ENCODE peak calls at places on chromosome 19, in ten cellular contexts. N is SW480; K is pulmonary artery endothelial cell; P is HCEC 1CT; C is fibroblast of mammary gland; A is T-helper 2 cell; X is HFF-Myc; G is GM19239; U is stimulated activated CD8-positive, alpha-beta memory T cell treated with anti-CD3 and anti-CD28 coated beads, Interleukin-15, amount 100 ng/mL, for 48 hours; B is stimulated activated CD4-positive, alpha-beta T cell treated with anti-CD3 and anti-CD28 coated beads, Interleukin-1b, Interleukin-23, amount 100 ng/mL, for 24 hours. R is an unnamed sample.

GRCh38 chr19:55225415-55225958 is 3.1 kb downstream of the TMEM86B start:
- DNase-seq in N (no peak), K (no peak), C (no peak), X (no peak), G (no peak), B (no peak), U (no peak), A (no peak), P (no peak), R (no peak)

GRCh38 chr19:43318203-43318602 is 35.3 kb upstream of the CD177 start:
- DNase-seq in N (no peak), X (no peak), P (no peak), A (no peak), G (no peak), K (no peak), U (no peak), C (no peak), B (no peak), R (peak)

GRCh38 chr19:3740431-3740830 is 21.1 kb downstream of the APBA3 start:
- DNase-seq in A (no peak), G (no peak), X (no peak), N (no peak), P (no peak), B (no peak), C (no peak), U (no peak), K (no peak), R (no peak)

GRCh38 chr19:49436381-49437017 is 4.8 kb downstream of the SLC17A7 start:
- DNase-seq in C (no peak), P (no peak), B (peak), N (no peak), K (no peak), G (no peak), U (peak), X (no peak), A (peak), R (no peak)

GRCh38 chr19:29564574-29565005 is 38.8 kb downstream of the VSTM2B start:
- DNase-seq in P (no peak), N (no peak), C (no peak), G (no peak), B (no peak), A (no peak), K (no peak), X (no peak), U (no peak), R (no peak)

GRCh38 chr19:3184847-3185481 is 766 bp upstream of the NCLN start:
- DNase-seq in B (no peak), X (no peak), C (no peak), K (peak), N (peak), P (peak), A (peak), U (no peak), G (no peak), R (peak)

GRCh38 chr19:46809534-46810272 is 21.3 kb upstream of the SLC1A5 start:
- DNase-seq in A (no peak), B (no peak), N (no peak), K (no peak), C (no peak), P (no peak), U (no peak), X (no peak), G (no peak), R (no peak)

GRCh38 chr19:43675269-43675879 is 5.4 kb upstream of the PLAUR start:
- DNase-seq in N (peak), C (peak), A (no peak), P (peak), U (no peak), X (no peak), K (no peak), G (no peak), B (no peak), R (peak)

GRCh38 chr19:15244808-15245207 is 12.6 kb upstream of the EPHX3 start:
- DNase-seq in C (no peak), A (no peak), G (no peak), K (no peak), B (no peak), P (no peak), U (no peak), X (no peak), N (no peak), R (no peak)

GRCh38 chr19:36093146-36093662 is 17.7 kb upstream of the OVOL3 start:
- DNase-seq in B (no peak), X (no peak), P (no peak), U (peak), K (no peak), N (no peak), C (peak), A (no peak), G (no peak), R (no peak)

GRCh38 chr19:7119582-7119981 is 50.1 kb downstream of the ZNF557 start:
- DNase-seq in P (no peak), U (no peak), C (no peak), G (no peak), X (no peak), A (no peak), B (no peak), N (no peak), K (no peak), R (no peak)

GRCh38 chr19:49106648-49107135 is 7.5 kb upstream of the LIN7B start:
- DNase-seq in C (peak), K (no peak), G (peak), N (peak), X (no peak), U (peak), B (peak), A (no peak), P (peak), R (peak)

GRCh38 chr19:49224856-49225255 is 67.3 kb downstream of the TRPM4 start:
- DNase-seq in X (no peak), B (no peak), P (peak), K (peak), U (no peak), A (no peak), G (no peak), C (peak), N (peak), R (peak)

GRCh38 chr19:33292595-33293254 is 9.6 kb downstream of the CEBPA start:
- DNase-seq in G (no peak), B (no peak), N (no peak), A (no peak), K (no peak), U (no peak), X (no peak), C (peak), P (no peak), R (peak)

GRCh38 chr19:49133621-49134454 is 14.5 kb downstream of the PPFIA3 start:
- DNase-seq in X (no peak), B (no peak), N (no peak), A (no peak), G (no peak), U (no peak), K (no peak), P (peak), C (peak), R (no peak)

GRCh38 chr19:42942187-42942789 is 5.3 kb upstream of the PSG7 start:
- DNase-seq in N (no peak), A (no peak), B (no peak), P (peak), G (peak), K (no peak), X (no peak), U (no peak), C (peak), R (no peak)

GRCh38 chr19:34432797-34433196 is 4.6 kb downstream of the UBA2 start:
- DNase-seq in N (no peak), X (no peak), P (no peak), G (no peak), C (peak), U (no peak), B (no peak), K (no peak), A (no peak), R (no peak)

GRCh38 chr19:33498391-33499000 is 23.1 kb downstream of the PEPD start:
- DNase-seq in N (no peak), A (no peak), U (no peak), K (no peak), C (no peak), B (no peak), G (no peak), X (no peak), P (no peak), R (no peak)

GRCh38 chr19:38321646-38322323 is 2.1 kb downstream of the KCNK6 start:
- DNase-seq in N (no peak), G (no peak), A (no peak), B (no peak), C (peak), U (no peak), X (no peak), K (no peak), P (no peak), R (no peak)

GRCh38 chr19:35136977-35137702 is 1.5 kb upstream of the FXYD1 start:
- DNase-seq in G (no peak), A (no peak), N (peak), K (no peak), X (no peak), C (no peak), B (no peak), P (no peak), U (no peak), R (no peak)

GRCh38 chr19:13817018-13817614 is 21.9 kb downstream of the ZSWIM4 start:
- DNase-seq in A (no peak), K (no peak), X (no peak), C (no peak), G (peak), B (no peak), P (peak), U (no peak), N (peak), R (no peak)

GRCh38 chr19:41705393-41706174 is 2.8 kb upstream of the CEACAM5 start:
- DNase-seq in C (peak), N (peak), U (no peak), X (no peak), G (no peak), A (no peak), P (no peak), K (no peak), B (peak), R (peak)

GRCh38 chr19:58252102-58252685 is 23.5 kb downstream of the ZNF544 start:
- DNase-seq in P (no peak), A (no peak), N (no peak), U (no peak), B (no peak), K (no peak), G (no peak), X (no peak), C (peak), R (peak)

GRCh38 chr19:44800461-44800860 is 8.4 kb upstream of the BCAM start:
- DNase-seq in C (peak), X (peak), B (peak), U (peak), A (peak), K (no peak), P (peak), G (peak), N (peak), R (peak)

GRCh38 chr19:51901860-51902259 is 3.0 kb downstream of the ZNF649 start:
- DNase-seq in X (no peak), N (no peak), K (no peak), A (no peak), P (no peak), U (no peak), C (no peak), B (no peak), G (no peak), R (no peak)

GRCh38 chr19:13843104-13843921 is 33.6 kb upstream of the NANOS3 start:
- DNase-seq in B (no peak), A (no peak), G (no peak), U (no peak), N (peak), X (no peak), K (no peak), C (no peak), P (peak), R (peak)

GRCh38 chr19:40588110-40588854 is 11.6 kb downstream of the SHKBP1 start:
- DNase-seq in X (no peak), G (no peak), A (no peak), C (peak), U (no peak), P (no peak), N (peak), K (no peak), B (no peak), R (peak)

GRCh38 chr19:9986787-9987281 is 23.5 kb downstream of the COL5A3 start:
- DNase-seq in P (no peak), B (no peak), C (peak), U (no peak), G (no peak), X (no peak), A (no peak), N (no peak), K (no peak), R (no peak)

GRCh38 chr19:52212572-52213255 is 22.9 kb downstream of the PPP2R1A start:
- DNase-seq in P (no peak), N (no peak), A (no peak), G (no peak), C (no peak), U (no peak), B (no peak), X (no peak), K (no peak), R (no peak)

GRCh38 chr19:639251-640155 is at the start of gene FGF22:
- DNase-seq in B (peak), N (peak), X (no peak), P (peak), C (peak), A (peak), G (peak), K (peak), U (peak), R (peak)

GRCh38 chr19:10006752-10007323 is 3.5 kb downstream of the COL5A3 start:
- DNase-seq in C (no peak), B (no peak), G (no peak), K (no peak), U (no peak), P (no peak), A (no peak), X (no peak), N (no peak), R (no peak)

R was measured in M059J.